ENCODE peak calls at places on chromosomes 3 and 15, in five cellular contexts. X is aorta; D is activated CD4-positive, alpha-beta T cell treated with anti-CD3 and anti-CD28 coated beads for 36 hours; K is iris pigment epithelial cell; H is cardiac fibroblast. M is an unnamed sample.

GRCh38 chr3:52532517-52532837 is 1.2 kb downstream of the NT5DC2 start:
- DNase-seq in H (peak), X (peak), D (peak), K (peak), M (no peak)

GRCh38 chr3:112333386-112334334 is 704 bp downstream of the CD200 start:
- DNase-seq in H (peak), X (peak), K (peak), D (no peak), M (no peak)

GRCh38 chr3:174862666-174863065 is 3.5 kb downstream of the NAALADL2 start:
- DNase-seq in D (no peak), X (no peak), H (peak), K (peak), M (no peak)

GRCh38 chr15:44971036-44971435 is 14.5 kb downstream of the TERB2 start:
- DNase-seq in K (no peak), H (no peak), X (no peak), D (no peak), M (no peak)

GRCh38 chr3:16396202-16396601 is 117.3 kb downstream of the RFTN1 start:
- DNase-seq in D (no peak), X (no peak), K (no peak), H (no peak), M (no peak)

GRCh38 chr3:150744041-150745026 is 18.6 kb downstream of the SIAH2 start:
- DNase-seq in H (no peak), D (no peak), K (no peak), X (no peak), M (no peak)

GRCh38 chr3:38669668-38670067 is 20.2 kb upstream of the SCN5A start:
- DNase-seq in X (no peak), K (no peak), H (no peak), D (no peak), M (no peak)

GRCh38 chr3:168250415-168250861 is 154.7 kb upstream of the GOLIM4 start:
- DNase-seq in H (peak), D (no peak), K (no peak), X (peak), M (no peak)

GRCh38 chr3:193960485-193961172 is 175.3 kb upstream of the HES1 start:
- DNase-seq in K (peak), H (no peak), X (no peak), D (no peak), M (no peak)

GRCh38 chr3:6249679-6250078 is 611.2 kb upstream of the GRM7 start:
- DNase-seq in X (no peak), D (no peak), K (no peak), H (no peak), M (no peak)

GRCh38 chr3:77467702-77468407 is 428.0 kb downstream of the ROBO2 start:
- DNase-seq in K (no peak), X (no peak), D (no peak), H (no peak), M (no peak)

GRCh38 chr15:52261498-52262242 is 33.9 kb downstream of the MYO5C start:
- DNase-seq in X (peak), D (peak), H (peak), K (peak), M (no peak)

GRCh38 chr3:45227131-45227819 is 1.2 kb upstream of the TMEM158 start:
- DNase-seq in K (no peak), H (peak), D (no peak), X (no peak), M (no peak)

GRCh38 chr3:107921083-107921482 is 169.7 kb downstream of the CD47 start:
- DNase-seq in D (no peak), X (no peak), H (no peak), K (no peak), M (no peak)

GRCh38 chr3:36494461-36495109 is 114.3 kb downstream of the STAC start:
- DNase-seq in D (no peak), H (peak), K (peak), X (no peak), M (no peak)

GRCh38 chr15:51649659-51650521 is 27.3 kb upstream of the DMXL2 start:
- DNase-seq in H (peak), K (peak), D (peak), X (no peak), M (no peak)

GRCh38 chr15:34951993-34952392 is 17.5 kb downstream of the AQR start:
- DNase-seq in K (peak), X (no peak), H (peak), D (no peak), M (no peak)

GRCh38 chr3:154598166-154598565 is 168.2 kb upstream of the GPR149 start:
- DNase-seq in K (no peak), X (no peak), D (no peak), H (no peak), M (no peak)

GRCh38 chr3:123584284-123584987 is 417 bp downstream of the HACD2 start:
- DNase-seq in H (peak), D (peak), K (no peak), X (peak), M (peak)

GRCh38 chr3:32412887-32413286 is 21.2 kb downstream of the CMTM7 start:
- DNase-seq in X (no peak), K (no peak), D (no peak), H (no peak), M (no peak)

GRCh38 chr3:27633224-27633545 is 88.9 kb downstream of the EOMES start:
- DNase-seq in D (no peak), H (peak), X (no peak), K (peak), M (no peak)

GRCh38 chr3:14141602-14142315 is 16.9 kb downstream of the TMEM43 start:
- DNase-seq in D (no peak), K (no peak), X (no peak), H (no peak), M (peak)

M was measured in chondrocyte.